ENCODE peak calls at places on chromosomes 7 and 10, in four cellular contexts. One of them, this sample, is unnamed.

GRCh38 chr7:157690058-157690832 is 353.4 kb downstream of the DNAJB6 start:
- DNase-seq in H9: peak
- DNase-seq in IMR-90: no peak
- DNase-seq in trophoblast cell: no peak
- DNase-seq in this sample: no peak

GRCh38 chr10:132489053-132489703 is 48.4 kb upstream of the INPP5A start:
- DNase-seq in trophoblast cell: no peak
- DNase-seq in IMR-90: peak
- DNase-seq in H9: peak
- DNase-seq in this sample: no peak

GRCh38 chr10:133087679-133088523 is at the start of gene ADGRA1:
- DNase-seq in H9: peak
- DNase-seq in trophoblast cell: no peak
- DNase-seq in IMR-90: no peak
- DNase-seq in this sample: peak

GRCh38 chr10:543131-543530 is 146.3 kb downstream of the DIP2C start:
- DNase-seq in H9: no peak
- DNase-seq in trophoblast cell: no peak
- DNase-seq in IMR-90: no peak
- DNase-seq in this sample: peak

GRCh38 chr7:2037805-2038635 is 194.7 kb downstream of the MAD1L1 start:
- DNase-seq in IMR-90: peak
- DNase-seq in H9: no peak
- DNase-seq in trophoblast cell: no peak
- DNase-seq in this sample: peak

GRCh38 chr10:59176241-59177030 is at the start of gene PHYHIPL:
- DNase-seq in H9: peak
- DNase-seq in trophoblast cell: peak
- DNase-seq in IMR-90: no peak
- DNase-seq in this sample: peak

GRCh38 chr7:47474937-47475879 is 106.7 kb downstream of the TNS3 start:
- DNase-seq in trophoblast cell: peak
- DNase-seq in IMR-90: peak
- DNase-seq in H9: peak
- DNase-seq in this sample: peak

GRCh38 chr10:69572159-69573055 is 815 bp downstream of the NEUROG3 start:
- DNase-seq in IMR-90: peak
- DNase-seq in trophoblast cell: no peak
- DNase-seq in H9: peak
- DNase-seq in this sample: no peak

GRCh38 chr10:51000164-51000563 is 74.1 kb upstream of the PRKG1 start:
- DNase-seq in H9: no peak
- DNase-seq in IMR-90: peak
- DNase-seq in trophoblast cell: no peak
- DNase-seq in this sample: no peak

GRCh38 chr7:142089035-142089434 is 22.5 kb upstream of the MGAM2 start:
- DNase-seq in H9: no peak
- DNase-seq in IMR-90: no peak
- DNase-seq in trophoblast cell: no peak
- DNase-seq in this sample: peak

GRCh38 chr10:77041636-77042258 is 595.9 kb downstream of the KCNMA1 start:
- DNase-seq in H9: no peak
- DNase-seq in trophoblast cell: no peak
- DNase-seq in IMR-90: no peak
- DNase-seq in this sample: peak

GRCh38 chr7:129943352-129943751 is 9.4 kb downstream of the UBE2H start:
- DNase-seq in trophoblast cell: no peak
- DNase-seq in H9: no peak
- DNase-seq in IMR-90: no peak
- DNase-seq in this sample: no peak

GRCh38 chr10:103669243-103669929 is 175.9 kb downstream of the NEURL1 start:
- DNase-seq in H9: no peak
- DNase-seq in trophoblast cell: no peak
- DNase-seq in IMR-90: peak
- DNase-seq in this sample: peak

GRCh38 chr10:69892436-69893215 is 90.9 kb downstream of the COL13A1 start:
- DNase-seq in IMR-90: no peak
- DNase-seq in trophoblast cell: no peak
- DNase-seq in H9: no peak
- DNase-seq in this sample: no peak

GRCh38 chr7:38123494-38123893 is 54.6 kb upstream of the STARD3NL start:
- DNase-seq in H9: no peak
- DNase-seq in IMR-90: no peak
- DNase-seq in trophoblast cell: no peak
- DNase-seq in this sample: no peak

GRCh38 chr10:91528768-91529167 is 104.1 kb downstream of the PPP1R3C start:
- DNase-seq in trophoblast cell: no peak
- DNase-seq in H9: no peak
- DNase-seq in IMR-90: no peak
- DNase-seq in this sample: no peak

GRCh38 chr7:41792099-41792498 is 89.2 kb upstream of the INHBA start:
- DNase-seq in IMR-90: peak
- DNase-seq in trophoblast cell: peak
- DNase-seq in H9: no peak
- DNase-seq in this sample: no peak

GRCh38 chr10:49365275-49365674 is 30.6 kb downstream of the DRGX start:
- DNase-seq in IMR-90: no peak
- DNase-seq in trophoblast cell: no peak
- DNase-seq in H9: no peak
- DNase-seq in this sample: peak

GRCh38 chr10:58275908-58276307 is 6.9 kb downstream of the CISD1 start:
- DNase-seq in IMR-90: peak
- DNase-seq in trophoblast cell: no peak
- DNase-seq in H9: no peak
- DNase-seq in this sample: peak

GRCh38 chr10:44651395-44651661 is 259.8 kb upstream of the TMEM72 start:
- DNase-seq in trophoblast cell: no peak
- DNase-seq in H9: no peak
- DNase-seq in IMR-90: no peak
- DNase-seq in this sample: no peak

GRCh38 chr7:80450621-80451308 is 61.1 kb downstream of the GNAT3 start:
- DNase-seq in IMR-90: peak
- DNase-seq in H9: no peak
- DNase-seq in trophoblast cell: no peak
- DNase-seq in this sample: no peak
- H3K4me2 ChIP-seq in IMR-90: peak
- H3K4me2 ChIP-seq in H9: no peak
- H3K4me2 ChIP-seq in trophoblast cell: no peak
- H3K4me2 ChIP-seq in this sample: no peak

GRCh38 chr10:79380125-79380917 is 33.1 kb downstream of the PPIF start:
- DNase-seq in H9: peak
- DNase-seq in trophoblast cell: no peak
- DNase-seq in IMR-90: peak
- DNase-seq in this sample: no peak
- H2AK5ac ChIP-seq in H9: no peak
- H2AK5ac ChIP-seq in trophoblast cell: no peak
- H2AK5ac ChIP-seq in IMR-90: peak
- H2AK5ac ChIP-seq in this sample: no peak

DNA sequence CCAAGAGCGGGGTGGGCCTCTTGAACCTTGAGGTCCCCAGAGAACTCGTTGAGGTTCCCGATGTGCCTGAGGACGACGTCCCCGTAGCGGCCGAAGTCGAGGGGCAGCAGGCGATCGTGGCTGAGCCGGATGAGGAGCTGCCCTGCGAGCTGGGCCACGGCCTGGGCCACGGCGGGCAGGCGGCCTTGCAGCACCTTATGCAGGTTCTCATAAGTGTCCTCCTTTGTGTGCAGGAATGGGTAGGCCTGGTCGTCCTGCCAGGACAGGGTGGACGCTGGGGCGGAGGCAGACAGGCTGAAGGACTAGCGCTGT is 14.2 kb downstream of the TFR2 start:
- DNase-seq in H9: no peak
- DNase-seq in trophoblast cell: no peak
- DNase-seq in IMR-90: no peak
- DNase-seq in this sample: no peak
- H4K8ac ChIP-seq in H9: no peak
- H4K8ac ChIP-seq in trophoblast cell: no peak
- H4K8ac ChIP-seq in IMR-90: no peak
- H4K8ac ChIP-seq in this sample: no peak

DNA sequence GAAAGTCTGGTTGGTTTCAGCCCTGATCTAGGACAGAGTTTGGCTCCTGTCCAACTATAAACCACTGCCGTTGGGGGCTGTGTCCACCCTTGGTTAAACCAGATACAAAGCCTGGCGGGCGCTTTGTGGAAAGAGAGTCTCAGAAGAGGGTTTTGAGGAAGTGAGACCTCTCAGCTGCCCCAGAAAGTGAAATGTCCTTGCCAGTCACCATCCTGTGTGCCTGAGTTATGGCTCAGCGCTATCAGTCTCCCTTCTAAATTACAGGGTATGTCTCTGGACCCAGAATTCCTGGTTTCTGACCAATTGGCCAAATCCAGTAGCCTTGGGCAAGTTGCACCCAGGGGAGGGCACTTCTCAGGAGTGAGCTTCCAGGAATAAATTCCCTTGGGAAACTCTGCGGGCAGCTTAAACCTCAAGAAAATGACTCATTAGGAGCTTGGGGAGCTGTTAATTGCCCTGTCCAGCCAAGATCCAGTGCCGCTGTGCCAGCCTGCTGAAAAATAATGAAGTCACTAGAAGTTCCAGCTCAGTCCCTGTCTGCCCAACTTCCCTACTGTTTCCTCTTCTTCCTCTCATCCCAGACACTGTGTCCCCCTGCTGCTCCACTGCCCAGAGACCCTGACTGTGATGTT is 66.7 kb upstream of the PDZD8 start:
- DNase-seq in IMR-90: no peak
- DNase-seq in trophoblast cell: no peak
- DNase-seq in H9: no peak
- DNase-seq in this sample: no peak
- H3K4me2 ChIP-seq in IMR-90: no peak
- H3K4me2 ChIP-seq in trophoblast cell: no peak
- H3K4me2 ChIP-seq in H9: no peak
- H3K4me2 ChIP-seq in this sample: no peak

GRCh38 chr7:155918720-155919399 is 106.6 kb upstream of the SHH start:
- DNase-seq in trophoblast cell: peak
- DNase-seq in H9: no peak
- DNase-seq in IMR-90: peak
- DNase-seq in this sample: no peak

GRCh38 chr7:155919400-155920067 is 107.3 kb upstream of the SHH start:
- DNase-seq in trophoblast cell: no peak
- DNase-seq in H9: no peak
- DNase-seq in IMR-90: no peak
- DNase-seq in this sample: no peak

GRCh38 chr7:155920068-155920461 is 107.8 kb upstream of the SHH start:
- DNase-seq in H9: no peak
- DNase-seq in trophoblast cell: no peak
- DNase-seq in IMR-90: no peak
- DNase-seq in this sample: no peak

GRCh38 chr7:155916926-155917655 is 104.8 kb upstream of the SHH start:
- DNase-seq in H9: no peak
- DNase-seq in IMR-90: peak
- DNase-seq in trophoblast cell: no peak
- DNase-seq in this sample: no peak

GRCh38 chr7:155917836-155918385 is 105.6 kb upstream of the SHH start:
- DNase-seq in H9: no peak
- DNase-seq in IMR-90: no peak
- DNase-seq in trophoblast cell: no peak
- DNase-seq in this sample: no peak
- H2AK5ac ChIP-seq in H9: no peak
- H2AK5ac ChIP-seq in IMR-90: no peak
- H2AK5ac ChIP-seq in trophoblast cell: no peak
- H2AK5ac ChIP-seq in this sample: no peak

GRCh38 chr10:131174211-131174565 is 137.3 kb downstream of the TCERG1L start:
- DNase-seq in trophoblast cell: no peak
- DNase-seq in IMR-90: no peak
- DNase-seq in H9: peak
- DNase-seq in this sample: no peak
- H4K8ac ChIP-seq in trophoblast cell: no peak
- H4K8ac ChIP-seq in IMR-90: no peak
- H4K8ac ChIP-seq in H9: no peak
- H4K8ac ChIP-seq in this sample: no peak

This sample was measured in mesendoderm.